ENCODE peak calls at places on chromosomes 16 and 17, in nine cellular contexts. A is amygdala, I is K562, E is kidney tubule cell, J is caudate nucleus, F is AG09309, R is keratinocyte, Q is LNCaP clone FGC, P is B cell. G is an unnamed sample.
A peak's percentile ranks its signal among the peaks of the same experiment; 100 is the strongest.

GRCh38 chr17:9356488-9356911 is 219.1 kb downstream of the STX8 start:
- DNase-seq in A (peak; percentile 50), I (no peak), E (no peak), J (peak; percentile 7), F (no peak), R (no peak), Q (no peak), P (no peak), G (no peak)

GRCh38 chr16:47774661-47775060 is 313.5 kb downstream of the PHKB start:
- DNase-seq in A (no peak), I (no peak), E (no peak), J (no peak), F (no peak), R (no peak), Q (peak; percentile 39), P (no peak), G (no peak)

GRCh38 chr16:80974649-80975376 is 31.9 kb downstream of the CMC2 start:
- DNase-seq in A (no peak), I (peak; percentile 32), E (peak; percentile 9), J (no peak), F (no peak), R (no peak), Q (no peak), P (no peak), G (peak; percentile 8)

GRCh38 chr17:27573971-27574525 is 56.9 kb upstream of the LGALS9 start:
- DNase-seq in A (no peak), I (peak; percentile 73), E (no peak), J (no peak), F (no peak), R (no peak), Q (no peak), P (no peak), G (no peak)

GRCh38 chr17:51590071-51590470 is 329.7 kb downstream of the UTP18 start:
- DNase-seq in A (no peak), I (no peak), E (no peak), J (no peak), F (no peak), R (no peak), Q (peak; percentile 46), P (no peak), G (peak; percentile 91)

GRCh38 chr17:4739122-4740024 is at the start of the genes CXCL16 and ZMYND15:
- DNase-seq in A (no peak), I (peak; percentile 79), E (peak; percentile 69), J (no peak), F (no peak), R (no peak), Q (no peak), P (peak; percentile 91), G (no peak)

GRCh38 chr16:2821483-2822157 is 4.6 kb downstream of the PRSS21 start:
- DNase-seq in A (no peak), I (no peak), E (no peak), J (no peak), F (no peak), R (no peak), Q (no peak), P (no peak), G (no peak)

GRCh38 chr17:39486242-39486641 is 25.0 kb downstream of the CDK12 start:
- DNase-seq in A (no peak), I (no peak), E (peak; percentile 13), J (no peak), F (peak; percentile 83), R (no peak), Q (no peak), P (no peak), G (no peak)

GRCh38 chr17:56119191-56119590 is 34.1 kb upstream of the ANKFN1 start:
- DNase-seq in A (no peak), I (no peak), E (no peak), J (no peak), F (no peak), R (no peak), Q (no peak), P (no peak), G (no peak)

GRCh38 chr17:27499451-27500265 is 43.4 kb downstream of the KSR1 start:
- DNase-seq in A (no peak), I (no peak), E (no peak), J (no peak), F (no peak), R (no peak), Q (no peak), P (no peak), G (no peak)

GRCh38 chr16:2082171-2082982 is 34.6 kb downstream of the TSC2 start:
- DNase-seq in A (no peak), I (no peak), E (peak; percentile 47), J (no peak), F (no peak), R (no peak), Q (peak; percentile 95), P (no peak), G (no peak)

GRCh38 chr16:87570938-87571867 is 31.1 kb upstream of the JPH3 start:
- DNase-seq in A (no peak), I (peak; percentile 66), E (peak; percentile 49), J (no peak), F (no peak), R (no peak), Q (peak; percentile 42), P (no peak), G (no peak)

GRCh38 chr17:45011767-45012166 is 39.7 kb downstream of the DCAKD start:
- DNase-seq in A (no peak), I (no peak), E (no peak), J (no peak), F (no peak), R (no peak), Q (no peak), P (no peak), G (no peak)

GRCh38 chr16:13316008-13316407 is 414.6 kb downstream of the SHISA9 start:
- DNase-seq in A (no peak), I (no peak), E (peak; percentile 87), J (no peak), F (no peak), R (no peak), Q (no peak), P (no peak), G (no peak)

GRCh38 chr17:49798182-49798581 is 9.7 kb downstream of the KAT7 start:
- DNase-seq in A (no peak), I (no peak), E (no peak), J (no peak), F (no peak), R (no peak), Q (no peak), P (no peak), G (no peak)

GRCh38 chr17:29760279-29760721 is 137.6 kb upstream of the CORO6 start:
- DNase-seq in A (no peak), I (no peak), E (peak; percentile 61), J (no peak), F (no peak), R (no peak), Q (no peak), P (peak; percentile 71), G (no peak)

GRCh38 chr16:57563761-57564160 is 21.3 kb downstream of the ADGRG5 start:
- DNase-seq in A (no peak), I (no peak), E (no peak), J (no peak), F (no peak), R (no peak), Q (no peak), P (no peak), G (no peak)

GRCh38 chr16:83653785-83654184 is 154.0 kb upstream of the HSBP1 start:
- DNase-seq in A (no peak), I (no peak), E (no peak), J (no peak), F (no peak), R (no peak), Q (no peak), P (no peak), G (no peak)

GRCh38 chr17:4241535-4241934 is 22.2 kb downstream of the ANKFY1 start:
- DNase-seq in A (no peak), I (no peak), E (peak; percentile 23), J (no peak), F (no peak), R (no peak), Q (no peak), P (no peak), G (no peak)

GRCh38 chr17:67585077-67585602 is 132.6 kb upstream of the NOL11 start:
- DNase-seq in A (no peak), I (no peak), E (peak; percentile 19), J (no peak), F (no peak), R (no peak), Q (peak; percentile 57), P (no peak), G (no peak)

GRCh38 chr16:79628501-79628975 is 28.0 kb upstream of the MAF start:
- DNase-seq in A (no peak), I (no peak), E (peak; percentile 96), J (no peak), F (no peak), R (no peak), Q (no peak), P (no peak), G (no peak)

GRCh38 chr16:88715312-88716190 is 9.2 kb downstream of the CTU2 start:
- DNase-seq in A (no peak), I (peak; percentile 28), E (no peak), J (no peak), F (no peak), R (no peak), Q (no peak), P (no peak), G (no peak)

GRCh38 chr17:50688168-50688719 is 19.5 kb downstream of the ANKRD40 start:
- DNase-seq in A (no peak), I (no peak), E (peak; percentile 82), J (no peak), F (no peak), R (no peak), Q (no peak), P (no peak), G (no peak)

GRCh38 chr17:38898291-38898679 is 27.1 kb upstream of the LASP1NB start:
- DNase-seq in A (no peak), I (no peak), E (no peak), J (no peak), F (no peak), R (no peak), Q (no peak), P (no peak), G (no peak)

GRCh38 chr17:44987883-44988195 is 19.7 kb upstream of the C1QL1 start:
- DNase-seq in A (no peak), I (no peak), E (no peak), J (no peak), F (no peak), R (no peak), Q (no peak), P (no peak), G (no peak)

GRCh38 chr16:31486036-31486435 is 3.1 kb downstream of the SLC5A2 start:
- DNase-seq in A (no peak), I (no peak), E (no peak), J (no peak), F (no peak), R (no peak), Q (no peak), P (no peak), G (no peak)

GRCh38 chr17:3738562-3739295 is 15.0 kb downstream of the HASPIN start:
- DNase-seq in A (peak; percentile 7), I (peak; percentile 39), E (peak; percentile 85), J (peak; percentile 65), F (no peak), R (peak; percentile 41), Q (no peak), P (no peak), G (no peak)

GRCh38 chr17:7147772-7148171 is 31.4 kb downstream of the ASGR1 start:
- DNase-seq in A (no peak), I (no peak), E (peak; percentile 44), J (no peak), F (no peak), R (no peak), Q (no peak), P (no peak), G (no peak)

GRCh38 chr17:67139784-67140665 is 95.7 kb downstream of the CACNG1 start:
- DNase-seq in A (no peak), I (no peak), E (peak; percentile 6), J (no peak), F (no peak), R (no peak), Q (no peak), P (no peak), G (no peak)

GRCh38 chr17:45311762-45312476 is 4.9 kb downstream of the MAP3K14 start:
- DNase-seq in A (no peak), I (no peak), E (peak; percentile 98), J (no peak), F (no peak), R (peak; percentile 69), Q (no peak), P (peak; percentile 70), G (no peak)

GRCh38 chr16:53651357-53651756 is 52.3 kb downstream of the RPGRIP1L start:
- DNase-seq in A (no peak), I (no peak), E (no peak), J (no peak), F (no peak), R (no peak), Q (no peak), P (no peak), G (no peak)

G was measured in NCI-H446.